ENCODE peak calls at places on chromosomes 5 and 9, in seven cellular contexts. Y is tibial artery, I is pancreas, K is DND-41, F is endothelial cell of umbilical vein, J is choroid plexus epithelial cell, Z is uterus. V is an unnamed sample.

GRCh38 chr5:96026334-96027065 is 64.8 kb upstream of the ELL2 start:
- DNase-seq in Y (no peak), I (no peak), K (no peak), F (no peak), J (no peak), Z (no peak), V (no peak)

GRCh38 chr5:131193106-131193505 is 22.4 kb downstream of the LYRM7 start:
- DNase-seq in Y (no peak), I (no peak), K (no peak), F (peak), J (no peak), Z (no peak), V (no peak)

GRCh38 chr9:119441338-119441737 is 72.1 kb upstream of the BRINP1 start:
- DNase-seq in Y (no peak), I (no peak), K (no peak), F (no peak), J (no peak), Z (no peak), V (no peak)

GRCh38 chr9:82489579-82489915 is 501.0 kb downstream of the SPATA31D1 start:
- DNase-seq in Y (no peak), I (no peak), K (no peak), F (no peak), J (no peak), Z (no peak), V (no peak)

GRCh38 chr5:39476466-39477215 is 51.9 kb upstream of the DAB2 start:
- DNase-seq in Y (no peak), I (no peak), K (no peak), F (peak), J (peak), Z (no peak), V (no peak)

GRCh38 chr5:151076616-151077015 is 4.2 kb downstream of the TNIP1 start:
- DNase-seq in Y (no peak), I (no peak), K (no peak), F (no peak), J (no peak), Z (no peak), V (no peak)

GRCh38 chr9:36163840-36164175 is 5.4 kb upstream of the CCIN start:
- DNase-seq in Y (peak), I (no peak), K (no peak), F (no peak), J (peak), Z (no peak), V (no peak)

GRCh38 chr5:170220196-170220595 is 12.6 kb upstream of the C5orf58 start:
- DNase-seq in Y (no peak), I (no peak), K (no peak), F (no peak), J (no peak), Z (no peak), V (no peak)

GRCh38 chr9:82404484-82405280 is 416.1 kb downstream of the SPATA31D1 start:
- DNase-seq in Y (no peak), I (no peak), K (no peak), F (no peak), J (peak), Z (peak), V (no peak)

GRCh38 chr9:19156026-19156474 is 28.8 kb upstream of the PLIN2 start:
- DNase-seq in Y (no peak), I (no peak), K (peak), F (no peak), J (no peak), Z (no peak), V (no peak)

GRCh38 chr9:519579-519978 is 304.9 kb downstream of the DOCK8 start:
- DNase-seq in Y (no peak), I (no peak), K (no peak), F (no peak), J (no peak), Z (no peak), V (peak)

GRCh38 chr9:36161187-36161586 is 8.0 kb upstream of the CCIN start:
- DNase-seq in Y (peak), I (no peak), K (no peak), F (no peak), J (no peak), Z (no peak), V (no peak)

GRCh38 chr9:89309166-89309565 is 1.8 kb upstream of the CKS2 start:
- DNase-seq in Y (no peak), I (no peak), K (no peak), F (no peak), J (peak), Z (no peak), V (no peak)

GRCh38 chr9:21854119-21854518 is 51.7 kb downstream of the MTAP start:
- DNase-seq in Y (no peak), I (no peak), K (no peak), F (no peak), J (no peak), Z (no peak), V (peak)

GRCh38 chr9:133770076-133770777 is 32.1 kb upstream of the SARDH start:
- DNase-seq in Y (peak), I (peak), K (no peak), F (no peak), J (no peak), Z (peak), V (no peak)

GRCh38 chr9:36717276-36717675 is 144.6 kb downstream of the MELK start:
- DNase-seq in Y (no peak), I (no peak), K (no peak), F (no peak), J (no peak), Z (no peak), V (peak)

GRCh38 chr9:72996106-72996505 is 43.3 kb upstream of the ALDH1A1 start:
- DNase-seq in Y (no peak), I (no peak), K (no peak), F (peak), J (no peak), Z (no peak), V (no peak)

GRCh38 chr5:28374492-28374934 is 1336.1 kb upstream of the CDH9 start:
- DNase-seq in Y (no peak), I (no peak), K (no peak), F (no peak), J (peak), Z (no peak), V (peak)

GRCh38 chr5:125257057-125257970 is 510.9 kb upstream of the ZNF608 start:
- DNase-seq in Y (no peak), I (no peak), K (no peak), F (no peak), J (peak), Z (no peak), V (no peak)

GRCh38 chr9:37017546-37017945 is 16.5 kb downstream of the PAX5 start:
- DNase-seq in Y (no peak), I (no peak), K (no peak), F (no peak), J (no peak), Z (no peak), V (no peak)

GRCh38 chr5:86971034-86971511 is 296.6 kb upstream of the RASA1 start:
- DNase-seq in Y (no peak), I (no peak), K (no peak), F (peak), J (peak), Z (no peak), V (no peak)

GRCh38 chr9:110334183-110334582 is 3.5 kb downstream of the TXNDC8 start:
- DNase-seq in Y (no peak), I (no peak), K (no peak), F (no peak), J (no peak), Z (no peak), V (no peak)

DNA sequence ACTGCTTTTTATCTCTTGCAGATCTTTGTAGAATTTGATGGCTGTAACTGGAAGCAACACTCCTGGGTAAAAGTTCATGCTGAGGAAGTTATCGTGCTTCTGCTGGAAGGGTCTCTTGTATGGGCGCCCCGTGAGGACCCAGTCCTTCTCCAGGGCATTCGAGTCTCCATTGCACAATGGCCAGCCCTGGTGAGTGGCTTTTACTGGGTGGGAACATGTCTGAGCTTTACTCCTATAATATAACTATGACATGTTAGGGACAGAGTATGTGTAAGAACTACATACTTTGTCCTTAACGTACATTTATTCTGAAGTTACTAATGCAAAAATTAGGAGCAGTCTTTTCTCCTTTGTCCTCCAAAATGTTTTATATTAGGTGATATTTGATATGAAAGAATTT is 20.2 kb downstream of the KDM3B start:
- DNase-seq in Y (no peak), I (no peak), K (no peak), F (no peak), J (no peak), Z (no peak), V (no peak)
- H3K4me3 ChIP-seq in Y (no peak), I (no peak), K (no peak), F (no peak), J (no peak), Z (no peak), V (no peak)

GRCh38 chr5:88888799-88889164 is 5.8 kb upstream of the MEF2C start:
- DNase-seq in Y (no peak), I (no peak), K (no peak), F (peak), J (no peak), Z (no peak), V (no peak)

GRCh38 chr5:88885043-88885442 is 2.1 kb upstream of the MEF2C start:
- DNase-seq in Y (no peak), I (no peak), K (no peak), F (peak), J (no peak), Z (no peak), V (no peak)

GRCh38 chr5:88886252-88886651 is 3.3 kb upstream of the MEF2C start:
- DNase-seq in Y (no peak), I (no peak), K (no peak), F (peak), J (no peak), Z (no peak), V (no peak)

GRCh38 chr5:88888291-88888690 is 5.3 kb upstream of the MEF2C start:
- DNase-seq in Y (no peak), I (no peak), K (no peak), F (no peak), J (no peak), Z (no peak), V (no peak)

GRCh38 chr5:88886756-88887741 is 4.1 kb upstream of the MEF2C start:
- DNase-seq in Y (no peak), I (no peak), K (no peak), F (no peak), J (no peak), Z (no peak), V (no peak)
- H3K4me3 ChIP-seq in Y (peak), I (no peak), K (no peak), F (no peak), J (no peak), Z (peak), V (no peak)

DNA sequence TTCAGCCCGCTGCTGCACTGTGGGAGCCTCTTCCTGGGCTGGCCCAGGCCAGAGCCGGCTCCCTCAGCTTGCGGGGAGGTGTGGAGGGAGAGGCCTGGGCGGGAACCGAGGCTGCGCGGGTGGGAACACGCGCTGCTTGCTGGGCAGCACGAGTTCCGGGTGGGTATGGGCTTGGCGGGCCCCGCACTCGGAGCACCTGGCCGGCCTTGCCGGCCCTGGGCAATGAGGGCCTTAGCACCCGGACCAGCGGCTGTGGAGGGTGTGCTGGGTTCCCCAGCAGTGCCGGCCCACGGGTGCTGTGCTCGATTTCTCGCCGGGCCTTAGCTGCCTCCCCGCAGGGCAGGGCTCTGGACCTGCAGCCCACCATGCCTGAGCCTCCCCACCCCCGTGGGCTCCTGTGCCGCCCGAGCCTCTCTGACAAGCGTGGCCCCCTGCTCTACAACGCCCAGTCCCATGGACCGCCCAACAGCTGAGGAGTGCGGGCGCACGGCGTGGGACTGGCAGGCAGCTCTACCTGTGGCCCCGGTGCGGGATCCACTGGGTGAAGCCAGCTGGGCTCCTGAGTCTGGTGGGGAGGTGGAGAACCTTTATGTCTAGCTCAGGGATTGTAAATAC is 1366.4 kb upstream of the NUDT12 start:
- DNase-seq in Y (no peak), I (no peak), K (no peak), F (no peak), J (no peak), Z (no peak), V (no peak)
- H3K4me3 ChIP-seq in Y (no peak), I (no peak), K (no peak), F (no peak), J (no peak), Z (no peak), V (no peak)

GRCh38 chr9:127979333-127980055 is 1.3 kb downstream of the EEIG1 start:
- DNase-seq in Y (peak), I (peak), K (peak), F (peak), J (peak), Z (peak), V (no peak)

GRCh38 chr9:127976498-127976897 is 4.3 kb downstream of the EEIG1 start:
- DNase-seq in Y (no peak), I (peak), K (no peak), F (no peak), J (no peak), Z (no peak), V (no peak)

GRCh38 chr9:127979015-127979332 is 1.8 kb downstream of the EEIG1 start:
- DNase-seq in Y (no peak), I (no peak), K (no peak), F (no peak), J (no peak), Z (peak), V (no peak)

GRCh38 chr9:127976943-127977871 is 3.6 kb downstream of the EEIG1 start:
- DNase-seq in Y (no peak), I (peak), K (no peak), F (no peak), J (no peak), Z (no peak), V (no peak)

GRCh38 chr9:127977877-127978647 is 2.7 kb downstream of the EEIG1 start:
- DNase-seq in Y (peak), I (peak), K (no peak), F (no peak), J (peak), Z (peak), V (no peak)
- H3K4me3 ChIP-seq in Y (peak), I (peak), K (peak), F (no peak), J (peak), Z (peak), V (peak)

DNA sequence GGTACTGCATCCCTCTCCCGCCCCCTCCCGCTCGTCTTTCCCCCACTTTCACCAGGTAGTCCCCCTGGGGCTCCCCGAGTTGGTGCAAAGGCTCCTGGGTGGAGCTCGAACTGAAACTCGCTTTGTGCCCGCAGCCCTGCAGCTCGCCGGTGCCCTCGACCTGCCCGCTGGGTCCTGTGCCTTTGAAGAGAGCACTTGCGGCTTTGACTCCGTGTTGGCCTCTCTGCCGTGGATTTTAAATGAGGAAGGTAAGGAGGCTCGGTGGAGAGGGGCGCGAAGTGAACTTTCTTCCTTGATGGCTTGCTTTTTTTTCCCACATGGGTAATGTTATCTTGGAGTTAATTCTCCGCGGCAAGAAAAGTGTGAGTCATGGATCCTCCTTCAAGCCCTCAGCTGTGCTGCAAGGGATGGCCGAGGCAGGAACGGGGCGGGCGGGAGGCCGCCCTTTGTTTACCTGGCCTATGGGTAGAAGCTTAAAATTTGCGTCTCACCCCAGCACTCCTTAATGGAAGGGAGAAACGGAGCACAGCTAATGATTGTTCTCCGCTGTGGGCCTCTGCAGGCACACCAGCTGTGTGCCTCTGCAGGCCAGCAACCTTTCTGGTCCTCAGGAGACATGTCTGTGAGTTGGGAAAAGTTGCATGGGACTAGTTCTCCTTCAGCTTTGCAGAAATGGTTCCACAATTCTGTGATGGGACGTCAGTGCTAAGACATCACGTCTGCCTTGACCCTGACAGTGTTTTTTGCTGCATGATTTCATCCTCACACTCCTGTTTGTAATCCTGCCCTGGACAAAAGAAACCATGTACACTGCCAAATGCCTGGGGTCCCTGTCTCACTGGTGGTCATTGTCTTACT is 1.0 kb downstream of the MAMDC2 start:
- DNase-seq in Y (peak), I (peak), K (no peak), F (peak), J (peak), Z (no peak), V (no peak)
- H3K4me3 ChIP-seq in Y (peak), I (peak), K (no peak), F (peak), J (peak), Z (peak), V (peak)